ENCODE peak calls at places on chromosomes 1 and 21, in seven cellular contexts. H is IMR-90; Y is uterus; M is Karpas-422; W is cardiac muscle cell; C is gastrocnemius medialis; U is CD4-positive, alpha-beta memory T cell. O is an unnamed sample.

GRCh38 chr1:191240925-191241324 is 763.3 kb upstream of the BRINP3 start:
- DNase-seq in H (peak; percentile 68), Y (no peak), M (no peak), W (no peak), C (no peak), U (no peak), O (no peak)

GRCh38 chr1:160993544-160993943 is 27.4 kb downstream of the F11R start:
- DNase-seq in H (peak; percentile 77), Y (no peak), M (peak; percentile 53), W (no peak), C (no peak), U (no peak), O (no peak)

GRCh38 chr1:238223067-238223640 is 332.4 kb upstream of the ZP4 start:
- DNase-seq in H (no peak), Y (no peak), M (no peak), W (no peak), C (no peak), U (no peak), O (no peak)

GRCh38 chr1:178528219-178528962 is 15.5 kb downstream of the TEX35 start:
- DNase-seq in H (no peak), Y (no peak), M (no peak), W (no peak), C (no peak), U (no peak), O (no peak)

GRCh38 chr1:89276690-89277089 is 4.0 kb upstream of the GBP5 start:
- DNase-seq in H (no peak), Y (no peak), M (no peak), W (no peak), C (no peak), U (no peak), O (no peak)

GRCh38 chr21:32403201-32403701 is 9.3 kb upstream of the EVA1C start:
- DNase-seq in H (peak; percentile 73), Y (peak; percentile 70), M (peak; percentile 86), W (peak; percentile 77), C (no peak), U (peak; percentile 68), O (no peak)

GRCh38 chr21:44365251-44365966 is 12.0 kb downstream of the TRPM2 start:
- DNase-seq in H (no peak), Y (no peak), M (no peak), W (no peak), C (no peak), U (no peak), O (no peak)

GRCh38 chr1:2352341-2353214 is 38.8 kb downstream of the MORN1 start:
- DNase-seq in H (no peak), Y (no peak), M (no peak), W (no peak), C (no peak), U (no peak), O (peak; percentile 50)

GRCh38 chr1:67570473-67571143 is 114.4 kb upstream of the GADD45A start:
- DNase-seq in H (peak; percentile 97), Y (no peak), M (no peak), W (no peak), C (no peak), U (no peak), O (no peak)

GRCh38 chr1:56868761-56869160 is 14.2 kb downstream of the C8A start:
- DNase-seq in H (peak; percentile 36), Y (no peak), M (no peak), W (no peak), C (no peak), U (no peak), O (no peak)

GRCh38 chr1:243756529-243756928 is 93.5 kb downstream of the AKT3 start:
- DNase-seq in H (no peak), Y (no peak), M (no peak), W (no peak), C (no peak), U (no peak), O (no peak)

GRCh38 chr1:247111259-247111635 is 7.1 kb upstream of the ZNF669 start:
- DNase-seq in H (no peak), Y (peak; percentile 33), M (no peak), W (peak; percentile 53), C (no peak), U (no peak), O (no peak)
- H3K27ac ChIP-seq in H (peak overlapping the region; percentile 28), Y (peak overlapping the region; percentile 96), M (no peak overlapping the region), W (peak overlapping the region; percentile 83), C (peak overlapping the region; percentile 88), U (no peak overlapping the region), O (peak overlapping the region; percentile 90)

DNA sequence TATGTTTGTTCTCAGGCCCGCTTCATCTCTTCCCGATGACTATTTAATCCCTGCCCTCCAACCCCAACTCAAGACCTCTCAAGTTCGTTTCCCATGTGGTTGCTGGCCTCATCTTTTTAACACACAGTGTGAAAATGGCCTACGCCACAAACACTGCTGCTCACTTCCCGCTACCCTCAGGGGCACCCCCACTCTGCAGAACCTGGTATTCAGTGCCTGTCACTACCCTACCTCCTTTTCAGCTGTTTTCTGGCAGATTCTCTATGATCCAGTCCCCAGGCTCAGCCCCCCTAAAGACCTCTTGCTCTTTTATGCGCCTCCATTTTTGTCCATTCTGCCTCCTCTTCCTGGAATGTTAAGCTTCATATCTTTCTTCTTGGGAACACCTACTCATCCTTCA is 152.6 kb upstream of the C1orf174 start:
- DNase-seq in H (no peak), Y (no peak), M (no peak), W (no peak), C (no peak), U (no peak), O (no peak)
- H3K4me1 ChIP-seq in H (no peaks in the 10 kb centered on the region), Y (no peaks in the 10 kb centered on the region), M (peaks cover 46% of the 10 kb centered on the region), W (no peaks in the 10 kb centered on the region), C (no peaks in the 10 kb centered on the region), U (no peaks in the 10 kb centered on the region), O (no peaks in the 10 kb centered on the region)

GRCh38 chr1:51268675-51269033 is 32.6 kb downstream of the RNF11 start:
- DNase-seq in H (no peak), Y (no peak), M (no peak), W (no peak), C (no peak), U (no peak), O (no peak)
- H3K27ac ChIP-seq in H (peak overlapping the region; percentile 1), Y (no peak overlapping the region), M (no peak overlapping the region), W (peak overlapping the region; percentile 38), C (peak overlapping the region; percentile 8), U (no peak overlapping the region), O (peak overlapping the region; percentile 62)

GRCh38 chr21:39386899-39387298 is 38.0 kb upstream of the HMGN1 start:
- DNase-seq in H (no peak), Y (no peak), M (no peak), W (no peak), C (no peak), U (no peak), O (no peak)

GRCh38 chr21:39384674-39385298 is 35.9 kb upstream of the HMGN1 start:
- DNase-seq in H (peak; percentile 55), Y (no peak), M (no peak), W (no peak), C (no peak), U (no peak), O (no peak)

GRCh38 chr21:39386194-39386593 is 37.3 kb upstream of the HMGN1 start:
- DNase-seq in H (no peak), Y (peak; percentile 50), M (no peak), W (no peak), C (no peak), U (no peak), O (peak; percentile 51)

GRCh38 chr21:39387461-39388037 is 38.7 kb upstream of the HMGN1 start:
- DNase-seq in H (peak; percentile 81), Y (peak; percentile 91), M (peak; percentile 94), W (peak; percentile 93), C (peak; percentile 78), U (peak; percentile 90), O (peak; percentile 92)

DNA sequence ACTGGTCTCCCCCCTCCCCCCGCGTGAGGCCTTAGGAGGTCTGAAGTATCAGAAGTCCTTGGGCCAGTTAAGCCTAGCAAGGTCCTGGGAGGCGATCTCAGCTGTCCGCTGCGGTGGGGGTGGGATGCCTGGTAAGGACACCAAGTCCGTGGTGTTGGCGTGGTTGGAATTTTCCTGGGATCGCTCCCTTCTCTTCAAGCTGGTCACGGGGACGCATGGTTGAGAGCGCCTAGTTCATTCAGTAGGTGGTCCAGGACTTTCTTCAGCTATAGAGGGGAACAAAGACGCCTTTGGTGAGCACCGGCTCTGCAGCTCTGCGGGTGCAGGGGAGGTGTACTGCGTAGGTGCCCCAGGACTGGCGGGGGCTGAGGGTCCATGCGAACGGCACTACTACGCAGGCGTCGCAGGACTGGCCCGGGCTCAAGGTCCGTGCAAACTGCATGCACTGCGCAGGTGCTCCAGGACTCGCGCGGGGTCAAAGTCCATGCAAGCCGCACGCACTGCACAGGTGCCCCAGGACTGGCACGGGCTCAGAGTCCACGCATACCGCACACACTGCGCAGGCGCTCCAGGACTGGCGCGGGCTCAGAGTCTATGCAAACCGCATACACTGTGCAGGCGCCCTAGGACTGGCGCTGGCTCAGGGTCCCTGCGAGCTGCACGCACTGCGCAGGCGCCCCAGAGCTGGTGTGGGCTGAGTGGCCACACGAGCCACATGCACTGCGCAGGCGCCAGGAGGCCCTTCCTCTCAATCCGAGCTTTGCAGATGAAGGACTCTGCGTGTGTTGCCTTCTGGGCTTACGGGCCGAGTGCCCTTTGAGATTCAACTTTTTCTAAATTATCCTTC is 36.6 kb upstream of the HMGN1 start:
- DNase-seq in H (peak; percentile 75), Y (peak; percentile 79), M (peak; percentile 24), W (no peak), C (peak; percentile 60), U (peak; percentile 65), O (peak; percentile 93)
- H3K4me1 ChIP-seq in H (peaks cover 17% of the 10 kb centered on the region), Y (peaks cover 8% of the 10 kb centered on the region), M (peaks cover 33% of the 10 kb centered on the region), W (peaks cover 18% of the 10 kb centered on the region), C (peaks cover 35% of the 10 kb centered on the region), U (peaks cover 47% of the 10 kb centered on the region), O (peaks cover 27% of the 10 kb centered on the region)

DNA sequence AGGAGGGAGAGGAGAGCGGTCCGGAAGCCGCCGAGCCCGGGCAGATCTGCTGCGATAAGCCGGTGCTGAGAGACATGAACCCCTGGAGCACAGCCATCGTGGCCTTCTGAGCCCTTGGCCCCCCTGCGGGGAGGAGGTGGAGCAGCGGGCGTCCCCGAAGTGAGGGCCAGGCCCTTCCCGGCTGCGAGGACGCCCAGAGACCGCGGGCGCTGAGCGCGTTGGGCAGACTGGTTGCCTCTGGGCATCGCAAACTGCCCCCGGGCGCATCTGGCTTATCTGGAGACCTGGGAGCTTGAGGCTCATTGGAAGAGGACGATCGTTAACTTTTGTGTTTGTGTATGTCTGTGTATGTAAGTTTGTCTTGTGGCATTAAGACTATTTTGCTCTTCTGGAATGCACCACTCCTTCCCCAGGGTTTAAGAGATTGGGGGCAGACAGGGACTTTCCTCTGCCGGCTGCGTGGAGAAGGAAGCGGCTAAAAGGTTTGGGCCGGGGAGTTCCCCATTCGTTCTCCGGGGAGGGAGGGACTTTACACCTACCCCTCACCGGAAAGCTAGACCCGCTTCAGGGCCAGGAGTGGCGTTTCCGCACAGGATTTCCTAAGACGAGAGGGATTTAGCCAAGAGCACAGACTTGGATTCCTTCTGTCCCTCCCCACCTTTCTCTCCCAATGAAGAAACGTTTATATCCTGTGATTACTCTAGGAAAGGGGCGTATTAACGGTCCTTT is 1.4 kb downstream of the IER5 start:
- DNase-seq in H (peak; percentile 65), Y (peak; percentile 78), M (peak; percentile 75), W (peak; percentile 54), C (peak; percentile 75), U (peak; percentile 94), O (peak; percentile 93)
- H3K27ac ChIP-seq in H (peak overlapping the region; percentile 86), Y (peak overlapping the region; percentile 99), M (no peak overlapping the region), W (no peak overlapping the region), C (peak overlapping the region; percentile 97), U (peak overlapping the region; percentile 100), O (peak overlapping the region; percentile 97)

DNA sequence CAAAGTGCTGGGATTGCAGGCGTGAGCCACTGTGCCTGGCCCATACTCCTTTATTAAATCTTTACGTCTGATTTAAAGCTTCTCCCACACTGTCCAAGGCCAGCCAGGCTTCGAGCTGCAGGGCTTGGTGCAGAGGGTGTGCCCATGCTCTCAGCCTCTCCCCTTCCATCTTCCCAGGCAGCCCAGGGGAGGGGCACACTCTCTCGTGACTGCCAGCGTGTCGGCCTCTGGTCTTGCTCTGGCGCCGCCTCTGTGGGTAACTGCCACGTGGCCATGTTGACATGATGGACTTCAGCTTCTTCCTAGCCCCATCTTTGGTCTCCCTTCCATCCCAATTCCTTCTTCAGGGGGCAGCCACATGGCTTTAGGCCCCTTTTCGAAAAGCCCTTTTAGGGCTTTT is 4.7 kb downstream of the GPR137B start:
- DNase-seq in H (no peak), Y (no peak), M (no peak), W (no peak), C (no peak), U (no peak), O (no peak)
- H3K4me1 ChIP-seq in H (peaks cover 2% of the 10 kb centered on the region), Y (no peaks in the 10 kb centered on the region), M (peaks cover 63% of the 10 kb centered on the region), W (no peaks in the 10 kb centered on the region), C (no peaks in the 10 kb centered on the region), U (peaks cover 18% of the 10 kb centered on the region), O (no peaks in the 10 kb centered on the region)

O was measured in psoas muscle.